ENCODE peak calls at places on chromosomes 16 and 17, in seven cellular contexts. Y is NCI-H1092; N is mesenteric fat pad; A is left ventricle myocardium inferior; U is stimulated activated CD4-positive, alpha-beta T cell treated with anti-CD3 and anti-CD28 coated beads, Interleukin-4, amount 100 ng/mL, for 48 hours; O is cardiac muscle cell; S is HuH-7.5. L is an unnamed sample.

GRCh38 chr17:71803656-71804284 is 317.1 kb upstream of the SOX9 start:
- DNase-seq in Y (no peak), N (no peak), A (no peak), U (no peak), O (no peak), S (no peak), L (no peak)

GRCh38 chr17:64732336-64733006 is 70.4 kb upstream of the SMURF2 start:
- DNase-seq in Y (no peak), N (peak), A (peak), U (no peak), O (no peak), S (no peak), L (no peak)

GRCh38 chr17:45770632-45771472 is 13.3 kb upstream of the CRHR1 start:
- DNase-seq in Y (no peak), N (no peak), A (no peak), U (no peak), O (no peak), S (no peak), L (no peak)

GRCh38 chr16:11121909-11122692 is 133.9 kb downstream of the SOCS1 start:
- DNase-seq in Y (no peak), N (no peak), A (no peak), U (no peak), O (no peak), S (no peak), L (no peak)

GRCh38 chr16:89009343-89010209 is 32.6 kb upstream of the CBFA2T3 start:
- DNase-seq in Y (no peak), N (no peak), A (no peak), U (no peak), O (peak), S (no peak), L (no peak)

GRCh38 chr16:21608647-21609328 is 9.4 kb downstream of the METTL9 start:
- DNase-seq in Y (no peak), N (no peak), A (no peak), U (no peak), O (no peak), S (no peak), L (no peak)

GRCh38 chr17:3944485-3945388 is 19.5 kb downstream of the ATP2A3 start:
- DNase-seq in Y (no peak), N (no peak), A (peak), U (no peak), O (peak), S (peak), L (peak)

GRCh38 chr17:81630274-81630673 is 6.6 kb downstream of the NPLOC4 start:
- DNase-seq in Y (no peak), N (no peak), A (no peak), U (no peak), O (no peak), S (no peak), L (no peak)

GRCh38 chr16:20073203-20074088 is at the start of gene GPR139:
- DNase-seq in Y (peak), N (no peak), A (no peak), U (no peak), O (peak), S (no peak), L (no peak)

GRCh38 chr16:84839054-84839453 is 19.3 kb downstream of the CRISPLD2 start:
- DNase-seq in Y (no peak), N (no peak), A (no peak), U (no peak), O (no peak), S (no peak), L (no peak)

GRCh38 chr17:50365649-50366393 is 7.2 kb downstream of the MRPL27 start:
- DNase-seq in Y (no peak), N (no peak), A (no peak), U (no peak), O (no peak), S (no peak), L (no peak)

GRCh38 chr16:22721497-22722100 is 92.4 kb upstream of the HS3ST2 start:
- DNase-seq in Y (peak), N (no peak), A (peak), U (no peak), O (no peak), S (no peak), L (no peak)

GRCh38 chr17:38896373-38896954 is 26.6 kb downstream of the LASP1 start:
- DNase-seq in Y (no peak), N (no peak), A (no peak), U (no peak), O (no peak), S (no peak), L (no peak)

GRCh38 chr17:83057397-83057761 is 22.0 kb upstream of the METRNL start:
- DNase-seq in Y (no peak), N (peak), A (no peak), U (no peak), O (no peak), S (no peak), L (no peak)

GRCh38 chr16:57998484-57998883 is 2.0 kb downstream of the ZNF319 start:
- DNase-seq in Y (no peak), N (no peak), A (peak), U (peak), O (no peak), S (no peak), L (peak)

GRCh38 chr17:68694791-68695485 is 93.8 kb upstream of the FAM20A start:
- DNase-seq in Y (no peak), N (no peak), A (no peak), U (no peak), O (no peak), S (no peak), L (no peak)

GRCh38 chr16:82995286-82995926 is 368.6 kb downstream of the CDH13 start:
- DNase-seq in Y (no peak), N (no peak), A (no peak), U (no peak), O (no peak), S (no peak), L (no peak)

GRCh38 chr16:56662357-56663354 is 4.9 kb downstream of the MT1F start:
- DNase-seq in Y (no peak), N (no peak), A (no peak), U (no peak), O (no peak), S (no peak), L (no peak)

GRCh38 chr17:72426948-72427760 is 306.3 kb downstream of the SOX9 start:
- DNase-seq in Y (no peak), N (no peak), A (no peak), U (no peak), O (no peak), S (no peak), L (no peak)

GRCh38 chr17:35898283-35899070 is 18.3 kb upstream of the CCL5 start:
- DNase-seq in Y (peak), N (no peak), A (peak), U (no peak), O (no peak), S (no peak), L (no peak)

GRCh38 chr17:51166987-51167931 is 1.0 kb downstream of the NME2 start:
- DNase-seq in Y (peak), N (peak), A (peak), U (peak), O (peak), S (peak), L (peak)

GRCh38 chr16:68700120-68700519 is 37.0 kb upstream of the CDH1 start:
- DNase-seq in Y (no peak), N (no peak), A (no peak), U (no peak), O (no peak), S (no peak), L (no peak)

GRCh38 chr17:47729486-47729885 is 3.5 kb upstream of the TBX21 start:
- DNase-seq in Y (no peak), N (no peak), A (no peak), U (no peak), O (no peak), S (no peak), L (no peak)

GRCh38 chr17:29573558-29573870 is 5.0 kb downstream of the TP53I13 start:
- DNase-seq in Y (no peak), N (peak), A (peak), U (no peak), O (no peak), S (no peak), L (no peak)

GRCh38 chr16:10776280-10776679 is 32.6 kb downstream of the NUBP1 start:
- DNase-seq in Y (no peak), N (no peak), A (no peak), U (no peak), O (no peak), S (no peak), L (no peak)

GRCh38 chr16:50427107-50427506 is 58.3 kb upstream of the BRD7 start:
- DNase-seq in Y (no peak), N (no peak), A (no peak), U (no peak), O (no peak), S (no peak), L (no peak)

L was measured in H54.